ENCODE peak calls at places on chromosomes 11 and 22, in seven cellular contexts. M, C, S, A, K, R and L are unnamed samples.

GRCh38 chr11:131579932-131580387 is 209.5 kb downstream of the NTM start:
- DNase-seq in M (peak), C (peak), S (peak), A (no peak), K (no peak), R (no peak), L (no peak)

GRCh38 chr11:94020777-94021615 is at the start of gene HEPHL1:
- DNase-seq in M (no peak), C (no peak), S (no peak), A (no peak), K (no peak), R (no peak), L (no peak)

GRCh38 chr11:12719221-12719620 is 45.0 kb downstream of the TEAD1 start:
- DNase-seq in M (no peak), C (no peak), S (no peak), A (no peak), K (no peak), R (no peak), L (no peak)

GRCh38 chr11:61699737-61700160 is 19.6 kb downstream of the DAGLA start:
- DNase-seq in M (no peak), C (no peak), S (no peak), A (peak), K (no peak), R (no peak), L (no peak)

GRCh38 chr11:11157201-11157600 is 195.8 kb downstream of the CSNK2A3 start:
- DNase-seq in M (peak), C (peak), S (peak), A (no peak), K (no peak), R (no peak), L (no peak)

GRCh38 chr11:44857490-44857889 is 93.2 kb downstream of the TP53I11 start:
- DNase-seq in M (no peak), C (no peak), S (no peak), A (peak), K (no peak), R (no peak), L (no peak)

GRCh38 chr11:25349537-25349936 is 852.7 kb downstream of the LUZP2 start:
- DNase-seq in M (no peak), C (no peak), S (no peak), A (no peak), K (no peak), R (no peak), L (no peak)

GRCh38 chr11:105456950-105457349 is 152.9 kb upstream of the GRIA4 start:
- DNase-seq in M (no peak), C (no peak), S (no peak), A (no peak), K (no peak), R (no peak), L (no peak)

GRCh38 chr11:108906329-108906728 is 241.5 kb downstream of the DDX10 start:
- DNase-seq in M (peak), C (no peak), S (peak), A (no peak), K (no peak), R (no peak), L (no peak)

GRCh38 chr11:128898580-128899344 is 7.6 kb downstream of the KCNJ5 start:
- DNase-seq in M (no peak), C (no peak), S (no peak), A (peak), K (peak), R (no peak), L (no peak)

GRCh38 chr11:78251083-78251699 is 62.5 kb downstream of the USP35 start:
- DNase-seq in M (peak), C (no peak), S (no peak), A (no peak), K (no peak), R (no peak), L (no peak)

GRCh38 chr11:118200497-118200896 is 24.1 kb upstream of the SCN2B start:
- DNase-seq in M (no peak), C (no peak), S (no peak), A (no peak), K (no peak), R (no peak), L (no peak)
- H3K4me3 ChIP-seq in M (no peak), C (no peak), S (no peak), A (no peak), K (no peak), R (no peak), L (no peak)

GRCh38 chr11:117750357-117750756 is 46.7 kb downstream of the DSCAML1 start:
- DNase-seq in M (no peak), C (no peak), S (no peak), A (peak), K (no peak), R (no peak), L (no peak)

GRCh38 chr11:117749541-117749910 is 47.5 kb downstream of the DSCAML1 start:
- DNase-seq in M (no peak), C (no peak), S (no peak), A (peak), K (no peak), R (no peak), L (no peak)

GRCh38 chr11:117747892-117748291 is 49.1 kb downstream of the DSCAML1 start:
- DNase-seq in M (no peak), C (no peak), S (no peak), A (no peak), K (no peak), R (no peak), L (no peak)

GRCh38 chr11:117750916-117751773 is 45.9 kb downstream of the DSCAML1 start:
- DNase-seq in M (no peak), C (no peak), S (no peak), A (peak), K (no peak), R (no peak), L (no peak)

GRCh38 chr11:117748771-117749540 is 48.1 kb downstream of the DSCAML1 start:
- DNase-seq in M (peak), C (no peak), S (no peak), A (peak), K (no peak), R (no peak), L (no peak)
- TF ChIP-seq EP300 in M (peak), C (no peak), S (no peak), A (no peak), K (no peak), R (no peak), L (no peak)

DNA sequence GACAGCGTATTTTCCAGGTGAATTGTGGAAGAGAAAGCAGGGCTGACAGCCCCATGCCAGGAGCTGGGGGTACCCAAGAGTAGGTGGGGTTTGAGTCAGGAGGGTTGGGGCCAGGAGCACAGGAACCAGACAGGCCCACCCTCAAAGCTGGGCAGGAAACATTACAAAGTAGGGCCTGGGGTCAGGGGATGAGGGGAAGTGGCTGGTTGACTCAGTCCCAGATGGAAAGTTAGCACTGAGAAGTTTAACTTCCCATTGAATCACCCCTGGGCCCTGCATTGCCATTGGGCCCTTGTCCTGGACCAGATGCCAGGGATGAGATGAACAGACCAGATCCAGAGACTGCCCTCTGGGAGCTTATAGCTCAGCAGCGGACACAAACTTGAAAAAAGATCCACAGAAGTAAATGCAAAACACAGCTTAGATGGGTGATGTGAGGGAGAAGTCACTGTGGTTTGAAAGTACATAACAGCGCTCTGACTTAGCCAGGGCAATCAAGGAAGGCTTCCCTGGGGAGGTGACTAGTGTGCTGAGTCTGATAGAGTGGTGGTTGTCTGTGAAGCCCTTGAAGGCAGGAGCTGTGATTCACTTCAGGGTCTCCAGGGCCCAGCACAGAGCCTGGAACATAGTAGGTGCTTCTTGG is 2.2 kb downstream of the MAFF start:
- DNase-seq in M (no peak), C (no peak), S (no peak), A (peak), K (no peak), R (no peak), L (no peak)
- H3K4me3 ChIP-seq in M (peak), C (no peak), S (peak), A (no peak), K (peak), R (no peak), L (peak)

GRCh38 chr22:11629661-11630385 is 3898.2 kb upstream of the OR11H1 start:
- DNase-seq in M (no peak), C (no peak), S (no peak), A (no peak), K (no peak), R (no peak), L (no peak)

GRCh38 chr22:11626422-11626773 is 3901.6 kb upstream of the OR11H1 start:
- DNase-seq in M (no peak), C (no peak), S (no peak), A (no peak), K (no peak), R (no peak), L (no peak)

GRCh38 chr22:11627436-11627797 is 3900.6 kb upstream of the OR11H1 start:
- DNase-seq in M (no peak), C (no peak), S (no peak), A (no peak), K (no peak), R (no peak), L (no peak)

GRCh38 chr22:11628651-11629511 is 3899.1 kb upstream of the OR11H1 start:
- DNase-seq in M (no peak), C (no peak), S (no peak), A (no peak), K (no peak), R (no peak), L (no peak)

GRCh38 chr22:11627798-11628650 is 3900.0 kb upstream of the OR11H1 start:
- DNase-seq in M (no peak), C (no peak), S (no peak), A (no peak), K (no peak), R (no peak), L (no peak)
- TF ChIP-seq EP300 in M (no peak), C (no peak), S (no peak), A (no peak), K (no peak), R (no peak), L (no peak)

GRCh38 chr22:20205964-20206708 is 55.3 kb upstream of the CCDC188 start:
- DNase-seq in M (peak), C (peak), S (peak), A (peak), K (peak), R (no peak), L (peak)
- H3K4me3 ChIP-seq in M (peak), C (peak), S (peak), A (peak), K (peak), R (peak), L (peak)

DNA sequence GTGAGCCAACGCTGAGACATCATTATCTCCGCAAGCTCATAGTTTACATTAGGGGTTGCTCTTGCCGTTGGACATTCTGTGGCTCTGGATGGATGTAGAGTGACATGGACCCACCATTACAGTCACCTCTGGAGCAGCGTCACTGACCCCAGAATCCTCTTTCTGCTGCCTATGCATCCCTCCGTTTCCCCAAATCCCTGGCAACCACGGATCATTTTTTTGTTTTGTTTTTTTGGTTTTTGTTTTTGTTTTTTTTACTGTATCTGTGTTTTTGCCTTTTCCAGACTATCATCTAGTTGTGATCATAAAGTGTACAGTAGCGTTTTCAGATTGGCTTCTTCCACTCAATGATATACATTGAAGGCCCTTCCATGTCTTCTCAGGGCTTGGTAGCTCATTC is 4.0 kb downstream of the PARVB start:
- DNase-seq in M (no peak), C (no peak), S (no peak), A (no peak), K (no peak), R (no peak), L (no peak)
- TF ChIP-seq EP300 in M (no peak), C (no peak), S (no peak), A (no peak), K (no peak), R (no peak), L (no peak)

DNA sequence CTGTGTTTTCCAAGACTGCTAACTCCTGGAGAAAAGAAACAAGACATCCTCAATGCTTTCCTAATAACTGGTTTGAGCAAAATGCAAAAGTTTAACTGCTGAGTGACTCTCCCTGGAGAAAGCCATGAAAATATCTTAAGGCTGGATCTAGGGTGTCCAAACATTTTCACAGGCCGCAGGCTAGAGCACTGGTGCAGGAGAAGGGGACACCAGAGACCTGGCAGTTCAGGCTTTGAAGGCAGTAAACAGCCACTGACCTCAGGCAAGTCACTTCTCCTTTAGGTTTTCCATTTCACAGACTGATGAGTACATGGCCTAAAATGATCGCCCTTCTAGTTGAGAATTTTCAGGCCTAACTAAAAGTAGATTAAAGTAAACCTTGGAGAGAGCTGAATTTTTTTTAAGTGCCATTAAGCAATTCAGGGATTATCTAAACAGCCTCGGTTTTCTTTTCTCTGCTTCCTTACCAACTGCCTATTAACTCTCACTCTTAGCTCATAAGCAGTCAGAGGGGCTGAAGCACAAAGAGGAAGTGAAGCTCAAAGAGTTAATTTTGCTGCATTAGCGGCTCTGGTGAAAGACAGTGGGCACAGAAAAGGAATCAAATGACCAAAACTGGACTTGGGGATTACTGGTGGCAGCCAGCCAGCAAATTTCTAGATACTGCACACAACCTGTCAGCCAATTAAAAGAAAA is 2.3 kb downstream of the CHKA start:
- DNase-seq in M (no peak), C (no peak), S (no peak), A (peak), K (no peak), R (no peak), L (no peak)
- H3K4me3 ChIP-seq in M (peak), C (peak), S (no peak), A (no peak), K (peak), R (no peak), L (no peak)

DNA sequence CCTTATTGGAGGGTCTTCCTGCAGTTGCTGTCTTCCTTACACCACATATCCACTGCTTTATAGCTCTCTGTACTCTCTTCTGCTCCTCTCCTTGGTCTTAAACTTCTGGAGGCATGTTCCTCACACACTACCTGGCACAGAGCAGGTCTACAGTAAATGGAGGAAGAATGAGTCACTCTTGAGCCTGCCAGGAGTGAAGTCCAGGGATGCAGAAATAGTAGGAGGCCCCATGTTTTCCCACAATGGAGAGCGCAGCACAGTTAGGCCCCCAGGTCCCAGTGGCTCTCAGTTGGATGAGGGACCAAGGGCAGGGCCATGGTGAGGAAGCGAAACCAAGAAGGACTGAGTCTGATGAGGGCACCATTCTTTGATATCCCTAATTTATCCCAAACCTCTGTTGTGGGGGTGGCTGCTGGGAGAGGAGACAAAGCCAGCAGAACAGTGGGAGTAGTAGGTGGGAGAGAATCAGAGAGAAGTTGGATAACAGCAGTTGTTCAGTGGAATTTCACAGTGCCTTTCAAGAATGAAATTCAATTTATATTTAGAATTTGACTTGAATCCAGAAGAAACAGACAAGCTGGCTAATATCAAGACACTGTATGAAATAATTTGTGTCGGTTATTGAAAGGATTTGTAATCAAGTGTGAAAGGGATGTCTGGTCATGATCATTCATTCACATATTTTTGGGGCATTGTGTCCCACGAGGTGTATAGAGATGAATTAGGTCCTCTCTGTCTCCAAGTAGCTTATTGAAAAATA is 187.8 kb downstream of the HIPK3 start:
- DNase-seq in M (no peak), C (no peak), S (no peak), A (no peak), K (no peak), R (no peak), L (no peak)
- TF ChIP-seq EP300 in M (no peak), C (no peak), S (no peak), A (no peak), K (no peak), R (no peak), L (no peak)